ENCODE peak calls at places on chromosomes 4 and X, in four cellular contexts. V is HepG2, R is GM12878, W is HCT116. H is an unnamed sample.

GRCh38 chrX:71515039-71515398 is 17.9 kb upstream of the OGT start:
- DNase-seq in V (no peak), R (no peak), W (no peak), H (no peak)

GRCh38 chrX:123859409-123859827 is 435 bp upstream of the XIAP start:
- DNase-seq in V (no peak), R (peak), W (no peak), H (no peak)

GRCh38 chr4:12791536-12791935 is 692.6 kb downstream of the RAB28 start:
- DNase-seq in V (no peak), R (no peak), W (no peak), H (no peak)

GRCh38 chrX:97547873-97548578 is 664.3 kb downstream of the RPA4 start:
- DNase-seq in V (peak), R (no peak), W (peak), H (no peak)

GRCh38 chr4:3746701-3747581 is 19.2 kb upstream of the ADRA2C start:
- DNase-seq in V (no peak), R (no peak), W (peak), H (no peak)

GRCh38 chr4:83929550-83929949 is 393.6 kb downstream of the GPAT3 start:
- DNase-seq in V (no peak), R (no peak), W (no peak), H (no peak)

GRCh38 chrX:135384161-135384836 is 37.4 kb upstream of the SMIM10L2A start:
- DNase-seq in V (no peak), R (no peak), W (no peak), H (no peak)

GRCh38 chrX:133985164-133986007 is at the start of gene GPC3:
- DNase-seq in V (peak), R (no peak), W (no peak), H (peak)

GRCh38 chr4:149409186-149410056 is 406.2 kb downstream of the IQCM start:
- DNase-seq in V (no peak), R (no peak), W (peak), H (no peak)

GRCh38 chrX:38664285-38664684 is 102.9 kb downstream of the TSPAN7 start:
- DNase-seq in V (peak), R (no peak), W (peak), H (peak)

GRCh38 chr4:31086771-31087330 is 366.7 kb downstream of the PCDH7 start:
- DNase-seq in V (no peak), R (no peak), W (no peak), H (no peak)

GRCh38 chrX:42241421-42241820 is 318.1 kb upstream of the CASK start:
- DNase-seq in V (no peak), R (no peak), W (no peak), H (no peak)

GRCh38 chr4:173535932-173536331 is 5.9 kb upstream of the HAND2 start:
- DNase-seq in V (no peak), R (no peak), W (no peak), H (no peak)

GRCh38 chrX:9759340-9759739 is 6.3 kb downstream of the GPR143 start:
- DNase-seq in V (no peak), R (no peak), W (peak), H (no peak)

GRCh38 chrX:29528281-29528680 is 687.1 kb upstream of the MAGEB2 start:
- DNase-seq in V (no peak), R (peak), W (no peak), H (no peak)

GRCh38 chr4:76234679-76235044 is 16.9 kb upstream of the FAM47E start:
- DNase-seq in V (no peak), R (no peak), W (no peak), H (no peak)

GRCh38 chr4:163063891-163064290 is 102.8 kb downstream of the NAF1 start:
- DNase-seq in V (no peak), R (no peak), W (peak), H (no peak)

GRCh38 chr4:41216294-41217019 is 2.1 kb upstream of the APBB2 start:
- DNase-seq in V (peak), R (peak), W (peak), H (peak)

GRCh38 chr4:152094851-152095700 is 334.3 kb upstream of the GATB start:
- DNase-seq in V (no peak), R (no peak), W (no peak), H (no peak)

GRCh38 chr4:154492288-154492687 is 689 bp upstream of the DCHS2 start:
- DNase-seq in V (no peak), R (no peak), W (no peak), H (no peak)

GRCh38 chr4:16082424-16083216 is 1.2 kb downstream of the PROM1 start:
- DNase-seq in V (peak), R (no peak), W (no peak), H (no peak)

GRCh38 chr4:1371151-1371830 is 24.3 kb downstream of the UVSSA start:
- DNase-seq in V (no peak), R (no peak), W (no peak), H (no peak)

GRCh38 chr4:69878250-69878649 is 18.3 kb upstream of the SULT1E1 start:
- DNase-seq in V (no peak), R (no peak), W (no peak), H (no peak)

GRCh38 chrX:154396948-154397887 is 959 bp upstream of the RPL10 start:
- DNase-seq in V (peak), R (no peak), W (no peak), H (peak)

GRCh38 chr4:120682981-120683380 is 239.5 kb downstream of the PRDM5 start:
- DNase-seq in V (no peak), R (no peak), W (no peak), H (no peak)

GRCh38 chr4:79467246-79467932 is 59.4 kb upstream of the GK2 start:
- DNase-seq in V (no peak), R (no peak), W (no peak), H (no peak)

GRCh38 chrX:24081661-24082154 is 27.0 kb downstream of the EIF2S3 start:
- DNase-seq in V (peak), R (no peak), W (peak), H (no peak)

GRCh38 chrX:24090300-24091200 is 35.8 kb downstream of the EIF2S3 start:
- DNase-seq in V (no peak), R (no peak), W (no peak), H (no peak)

GRCh38 chrX:24082446-24082845 is 27.7 kb downstream of the EIF2S3 start:
- DNase-seq in V (no peak), R (no peak), W (no peak), H (no peak)

GRCh38 chrX:24080670-24081069 is 25.9 kb downstream of the EIF2S3 start:
- DNase-seq in V (no peak), R (peak), W (no peak), H (no peak)

GRCh38 chrX:24085133-24085532 is 30.4 kb downstream of the EIF2S3 start:
- DNase-seq in V (no peak), R (no peak), W (no peak), H (no peak)
- TF ChIP-seq ZBTB33 in V (no peak), R (no peak), W (no peak), H (no peak)

DNA sequence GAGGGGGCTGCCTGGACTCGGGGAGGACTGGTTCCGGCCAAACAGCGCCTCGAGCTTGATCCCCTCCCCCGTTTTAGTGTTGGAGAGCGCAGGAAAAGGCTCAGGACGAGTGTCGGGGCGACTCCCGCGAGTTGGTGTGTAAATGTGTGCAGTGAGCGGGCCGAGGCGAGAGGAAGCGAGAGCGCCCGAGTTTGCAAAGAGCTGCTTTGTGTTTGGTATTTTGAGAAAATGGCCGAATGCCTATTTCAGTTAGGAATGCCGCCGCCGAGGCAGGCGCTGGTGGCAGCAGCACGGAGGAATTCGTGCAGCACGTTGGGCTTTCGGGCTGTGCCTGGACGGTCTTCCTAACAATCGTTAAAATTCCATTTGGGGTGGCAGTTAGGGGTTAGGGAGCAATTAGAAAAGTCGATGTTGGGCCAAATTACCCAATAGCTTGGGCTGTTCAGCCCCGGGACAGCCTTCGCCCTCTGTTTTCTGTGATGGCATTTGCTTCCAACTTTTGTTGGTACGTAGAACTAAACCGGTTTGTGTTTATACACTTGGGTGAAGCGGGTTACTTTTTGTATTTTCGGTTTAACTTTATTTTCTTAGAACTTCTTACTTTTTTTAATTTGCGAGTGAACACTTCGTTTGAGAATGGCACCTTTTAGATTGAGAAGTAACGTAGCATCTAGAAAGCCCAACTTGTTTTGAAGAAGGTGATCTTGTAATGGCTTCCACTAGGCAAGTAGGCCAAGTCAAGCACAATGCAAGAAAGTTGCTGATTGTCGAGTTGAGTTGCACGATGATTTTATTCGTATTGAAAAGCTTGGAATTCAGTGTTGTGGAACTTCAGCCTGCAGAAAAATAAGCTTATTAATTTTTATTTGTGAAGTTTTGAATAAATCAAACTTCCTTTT is 1.6 kb downstream of the REST start:
- DNase-seq in V (peak), R (no peak), W (no peak), H (no peak)
- TF ChIP-seq ZNF274 in V (no peak), R (no peak), W (no peak), H (no peak)

DNA sequence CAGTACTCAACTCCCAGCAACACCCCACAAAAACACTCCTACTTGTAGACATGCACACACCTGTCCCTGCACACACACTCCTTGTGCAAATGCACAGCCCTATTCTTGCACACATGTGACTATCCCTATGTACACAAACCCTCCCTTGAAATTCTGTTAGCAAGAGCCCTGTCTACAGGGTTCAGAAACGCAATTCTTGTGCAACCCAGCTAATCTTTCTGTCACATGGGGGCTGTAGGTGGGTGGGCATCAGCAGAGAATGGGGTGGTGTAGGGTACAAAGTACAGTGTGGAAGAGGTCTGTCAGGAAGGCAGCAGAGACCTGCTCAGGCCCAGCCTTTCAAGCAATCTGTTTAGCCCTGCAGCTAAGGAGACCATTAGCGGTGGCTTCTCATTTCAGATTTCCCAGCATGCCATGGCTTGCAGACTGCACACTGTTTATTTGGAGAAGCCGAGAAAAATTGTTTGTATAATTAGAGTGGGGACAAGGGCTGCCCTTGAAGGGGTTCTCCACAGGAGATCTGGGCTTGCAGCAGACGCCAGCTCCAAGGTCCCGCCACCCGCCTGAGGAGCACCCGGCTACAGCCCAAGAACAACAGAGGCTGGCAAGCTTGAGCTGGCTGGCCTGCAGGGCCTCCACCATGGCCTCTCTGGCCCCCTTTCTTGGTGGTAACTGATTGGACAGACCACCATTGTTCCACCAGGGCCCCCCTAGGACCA is 144.0 kb upstream of the PJA1 start:
- DNase-seq in V (peak), R (no peak), W (no peak), H (no peak)
- TF ChIP-seq ZBTB33 in V (no peak), R (no peak), W (no peak), H (no peak)

GRCh38 chrX:12954376-12954775 is 20.5 kb upstream of the TMSB4X start:
- DNase-seq in V (no peak), R (no peak), W (no peak), H (no peak)

GRCh38 chrX:12954981-12955380 is 19.9 kb upstream of the TMSB4X start:
- DNase-seq in V (no peak), R (no peak), W (no peak), H (no peak)

GRCh38 chrX:12958059-12958458 is 16.9 kb upstream of the TMSB4X start:
- DNase-seq in V (no peak), R (peak), W (no peak), H (no peak)

GRCh38 chrX:12956704-12957541 is 18.0 kb upstream of the TMSB4X start:
- DNase-seq in V (no peak), R (peak), W (peak), H (peak)

DNA sequence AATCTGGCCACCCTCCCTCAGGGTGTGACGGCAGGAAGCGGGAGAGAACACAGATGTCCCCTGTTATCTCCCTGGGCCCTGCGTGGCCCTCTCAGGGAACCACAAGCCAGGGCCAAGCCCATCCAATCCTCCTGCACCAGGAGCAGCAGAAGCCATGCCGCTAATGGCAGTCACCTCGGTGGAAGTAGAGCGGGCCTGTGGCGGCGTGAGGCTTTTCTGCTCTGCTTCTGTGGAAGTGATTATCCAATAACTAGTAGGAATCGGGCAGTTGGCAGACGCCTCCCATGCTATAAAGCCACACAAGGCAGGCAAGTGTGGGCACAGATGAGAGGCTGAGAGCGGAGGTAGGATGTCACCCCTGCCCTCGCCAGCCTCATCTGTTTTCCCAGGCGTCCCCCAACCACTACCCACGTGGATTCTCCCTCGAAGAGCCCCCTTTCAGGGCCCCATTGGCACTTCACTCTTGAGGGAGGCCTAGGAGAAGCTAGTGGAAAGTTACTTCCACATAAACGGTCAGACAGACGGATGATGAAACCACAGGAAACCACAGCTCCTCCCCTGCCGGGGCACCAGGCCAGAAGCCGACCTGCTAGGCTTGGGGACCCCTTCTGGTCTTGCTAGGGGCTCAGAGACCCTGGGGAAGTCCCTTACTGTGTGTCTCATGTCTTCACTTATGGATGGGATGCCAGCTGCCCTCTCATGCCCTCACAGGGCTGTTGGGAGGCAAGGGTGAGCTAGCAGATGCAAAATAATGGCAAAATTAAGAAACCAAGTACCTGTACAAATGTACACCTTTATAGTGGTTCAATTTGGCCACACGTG is 18.8 kb upstream of the TMSB4X start:
- DNase-seq in V (peak), R (peak), W (peak), H (peak)
- TF ChIP-seq ZNF274 in V (no peak), R (no peak), W (no peak), H (no peak)

DNA sequence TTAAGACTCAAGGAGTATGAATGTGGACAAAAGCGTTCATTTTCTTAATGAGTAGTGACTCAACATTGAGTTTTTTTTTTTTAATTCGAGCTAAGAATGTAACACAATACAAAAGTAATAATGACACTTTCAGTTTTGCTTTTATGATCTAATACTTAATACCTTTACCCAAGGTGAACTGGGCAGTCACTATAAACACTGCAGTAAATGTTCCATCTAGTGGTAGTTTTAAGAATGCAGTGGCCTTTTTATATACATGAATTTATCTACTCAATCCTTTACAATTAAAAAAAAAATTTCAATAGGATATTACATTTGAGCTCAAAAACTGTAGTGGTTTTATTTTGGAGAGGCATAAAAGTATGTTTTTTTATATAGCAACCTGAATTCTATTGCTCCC is 33.9 kb downstream of the PDK3 start:
- DNase-seq in V (no peak), R (no peak), W (no peak), H (no peak)
- TF ChIP-seq ZBTB33 in V (no peak), R (no peak), W (no peak), H (no peak)

DNA sequence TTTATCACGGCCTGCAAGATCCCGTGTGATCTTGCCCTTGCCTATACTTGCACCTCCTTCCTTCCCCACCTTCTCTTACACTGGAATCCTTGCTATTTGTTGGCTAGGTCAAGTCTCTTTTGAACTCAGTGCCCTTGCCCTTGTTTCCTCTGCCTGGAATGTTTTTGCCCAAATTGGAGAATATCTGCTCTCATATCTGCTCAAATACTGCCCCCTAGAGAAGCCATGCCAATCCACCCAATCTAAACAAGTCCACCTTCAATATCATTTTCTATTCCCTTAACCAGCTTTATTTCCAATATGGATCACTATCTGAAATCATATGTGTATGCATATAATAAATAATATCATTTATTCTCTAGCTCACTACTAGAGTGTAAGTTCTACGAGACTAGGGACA is 1044.2 kb upstream of the FTHL17 start:
- DNase-seq in V (no peak), R (no peak), W (no peak), H (no peak)
- TF ChIP-seq ZNF274 in V (no peak), R (no peak), W (no peak), H (no peak)

DNA sequence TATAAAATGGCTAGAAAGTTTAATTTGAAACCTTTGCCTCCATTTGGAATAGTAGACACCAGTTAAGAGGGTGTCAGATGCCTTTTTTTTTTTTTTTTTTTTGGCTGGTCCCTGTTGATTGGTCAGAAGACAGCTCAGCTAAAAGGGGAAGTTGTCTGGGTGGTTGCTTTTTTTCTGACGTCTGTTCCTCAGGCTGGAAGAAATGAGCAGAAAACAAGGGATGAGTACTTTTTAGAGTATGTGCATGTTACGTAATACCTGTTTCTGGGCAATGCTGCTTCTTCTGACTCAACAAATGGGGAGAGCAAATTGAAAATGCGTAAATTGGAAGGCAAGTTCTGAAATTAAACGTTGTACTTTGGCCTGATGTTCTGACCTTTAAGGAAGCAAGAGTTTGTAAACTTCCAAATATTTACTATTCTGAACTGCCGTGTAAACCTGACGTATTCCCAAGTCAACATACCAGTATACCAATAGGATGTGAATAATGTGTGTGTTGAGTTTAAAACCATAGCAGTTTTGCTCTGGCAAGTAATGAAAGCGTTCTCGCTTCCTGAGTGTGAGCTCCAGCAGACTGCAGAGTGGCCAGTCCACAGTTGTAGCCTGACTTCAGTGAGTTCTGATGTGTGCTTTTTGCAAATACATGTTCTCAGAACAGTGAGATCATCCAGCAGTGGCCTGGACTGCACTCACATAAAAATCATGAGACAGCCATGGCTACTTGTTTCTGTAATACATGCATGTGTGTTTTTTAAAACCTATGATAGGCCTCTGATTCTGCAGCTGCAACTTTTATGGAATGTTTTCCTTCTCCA is 1.7 kb downstream of the SAT1 start:
- DNase-seq in V (no peak), R (no peak), W (no peak), H (peak)
- TF ChIP-seq ZBTB33 in V (no peak), R (no peak), W (no peak), H (no peak)